ENCODE peak calls at places on chromosomes 13 and 19, in seven cellular contexts. One of them, this sample, is unnamed.

GRCh38 chr19:55626350-55626749 is 2.0 kb upstream of the ZNF784 start:
- DNase-seq in effector CD8-positive, alpha-beta T cell: peak; percentile 35
- DNase-seq in Right ventricle myocardium superior: no peak
- DNase-seq in EL: no peak
- DNase-seq in HT1080: no peak
- DNase-seq in activated CD4-positive, alpha-beta T cell treated with anti-CD3 and anti-CD28 coated beads, Interleukin-2, amount 50 U/mL, for 1 hour: peak; percentile 54
- DNase-seq in HS-27A: no peak
- DNase-seq in this sample: no peak

GRCh38 chr13:28553971-28554370 is 59.0 kb upstream of the FLT1 start:
- DNase-seq in HT1080: no peak
- DNase-seq in activated CD4-positive, alpha-beta T cell treated with anti-CD3 and anti-CD28 coated beads, Interleukin-2, amount 50 U/mL, for 1 hour: no peak
- DNase-seq in effector CD8-positive, alpha-beta T cell: no peak
- DNase-seq in HS-27A: no peak
- DNase-seq in EL: no peak
- DNase-seq in Right ventricle myocardium superior: no peak
- DNase-seq in this sample: no peak

GRCh38 chr19:32743021-32743420 is 23.5 kb downstream of the TDRD12 start:
- DNase-seq in HT1080: no peak
- DNase-seq in Right ventricle myocardium superior: no peak
- DNase-seq in HS-27A: no peak
- DNase-seq in activated CD4-positive, alpha-beta T cell treated with anti-CD3 and anti-CD28 coated beads, Interleukin-2, amount 50 U/mL, for 1 hour: no peak
- DNase-seq in effector CD8-positive, alpha-beta T cell: no peak
- DNase-seq in EL: no peak
- DNase-seq in this sample: no peak

GRCh38 chr13:99281811-99282263 is 23.7 kb upstream of the GPR18 start:
- DNase-seq in HS-27A: no peak
- DNase-seq in EL: no peak
- DNase-seq in HT1080: no peak
- DNase-seq in Right ventricle myocardium superior: peak; percentile 80
- DNase-seq in activated CD4-positive, alpha-beta T cell treated with anti-CD3 and anti-CD28 coated beads, Interleukin-2, amount 50 U/mL, for 1 hour: peak; percentile 62
- DNase-seq in effector CD8-positive, alpha-beta T cell: no peak
- DNase-seq in this sample: no peak

GRCh38 chr13:91154553-91154952 is 192.9 kb upstream of the MIR17HG start:
- DNase-seq in HT1080: no peak
- DNase-seq in EL: no peak
- DNase-seq in HS-27A: no peak
- DNase-seq in activated CD4-positive, alpha-beta T cell treated with anti-CD3 and anti-CD28 coated beads, Interleukin-2, amount 50 U/mL, for 1 hour: no peak
- DNase-seq in effector CD8-positive, alpha-beta T cell: no peak
- DNase-seq in Right ventricle myocardium superior: no peak
- DNase-seq in this sample: no peak

GRCh38 chr13:44578064-44578394 is 1.9 kb upstream of the TSC22D1 start:
- DNase-seq in EL: no peak
- DNase-seq in HS-27A: no peak
- DNase-seq in activated CD4-positive, alpha-beta T cell treated with anti-CD3 and anti-CD28 coated beads, Interleukin-2, amount 50 U/mL, for 1 hour: no peak
- DNase-seq in HT1080: no peak
- DNase-seq in Right ventricle myocardium superior: no peak
- DNase-seq in effector CD8-positive, alpha-beta T cell: no peak
- DNase-seq in this sample: no peak

GRCh38 chr13:42758515-42758914 is 22.9 kb upstream of the FAM216B start:
- DNase-seq in HS-27A: no peak
- DNase-seq in activated CD4-positive, alpha-beta T cell treated with anti-CD3 and anti-CD28 coated beads, Interleukin-2, amount 50 U/mL, for 1 hour: no peak
- DNase-seq in HT1080: no peak
- DNase-seq in EL: no peak
- DNase-seq in Right ventricle myocardium superior: no peak
- DNase-seq in effector CD8-positive, alpha-beta T cell: no peak
- DNase-seq in this sample: no peak

GRCh38 chr13:74210693-74211393 is 76.6 kb upstream of the KLF12 start:
- DNase-seq in HT1080: peak; percentile 93
- DNase-seq in HS-27A: peak; percentile 82
- DNase-seq in Right ventricle myocardium superior: peak; percentile 37
- DNase-seq in activated CD4-positive, alpha-beta T cell treated with anti-CD3 and anti-CD28 coated beads, Interleukin-2, amount 50 U/mL, for 1 hour: no peak
- DNase-seq in EL: peak; percentile 96
- DNase-seq in effector CD8-positive, alpha-beta T cell: no peak
- DNase-seq in this sample: no peak

GRCh38 chr19:34155686-34156085 is 16.6 kb upstream of the LSM14A start:
- DNase-seq in HT1080: no peak
- DNase-seq in EL: peak; percentile 72
- DNase-seq in activated CD4-positive, alpha-beta T cell treated with anti-CD3 and anti-CD28 coated beads, Interleukin-2, amount 50 U/mL, for 1 hour: no peak
- DNase-seq in effector CD8-positive, alpha-beta T cell: no peak
- DNase-seq in HS-27A: peak; percentile 49
- DNase-seq in Right ventricle myocardium superior: no peak
- DNase-seq in this sample: no peak

GRCh38 chr19:3003046-3003445 is 25.7 kb downstream of the TLE6 start:
- DNase-seq in EL: no peak
- DNase-seq in activated CD4-positive, alpha-beta T cell treated with anti-CD3 and anti-CD28 coated beads, Interleukin-2, amount 50 U/mL, for 1 hour: no peak
- DNase-seq in Right ventricle myocardium superior: no peak
- DNase-seq in HT1080: no peak
- DNase-seq in effector CD8-positive, alpha-beta T cell: no peak
- DNase-seq in HS-27A: no peak
- DNase-seq in this sample: no peak

GRCh38 chr13:92136449-92137180 is 738.2 kb downstream of the GPC5 start:
- DNase-seq in Right ventricle myocardium superior: no peak
- DNase-seq in EL: no peak
- DNase-seq in HT1080: peak; percentile 32
- DNase-seq in activated CD4-positive, alpha-beta T cell treated with anti-CD3 and anti-CD28 coated beads, Interleukin-2, amount 50 U/mL, for 1 hour: no peak
- DNase-seq in HS-27A: no peak
- DNase-seq in effector CD8-positive, alpha-beta T cell: no peak
- DNase-seq in this sample: no peak

GRCh38 chr13:99433543-99434075 is 67.7 kb upstream of the TM9SF2 start:
- DNase-seq in effector CD8-positive, alpha-beta T cell: no peak
- DNase-seq in HS-27A: no peak
- DNase-seq in HT1080: no peak
- DNase-seq in Right ventricle myocardium superior: no peak
- DNase-seq in activated CD4-positive, alpha-beta T cell treated with anti-CD3 and anti-CD28 coated beads, Interleukin-2, amount 50 U/mL, for 1 hour: no peak
- DNase-seq in EL: no peak
- DNase-seq in this sample: no peak

GRCh38 chr19:55348317-55349034 is 6.0 kb downstream of the COX6B2 start:
- DNase-seq in activated CD4-positive, alpha-beta T cell treated with anti-CD3 and anti-CD28 coated beads, Interleukin-2, amount 50 U/mL, for 1 hour: no peak
- DNase-seq in effector CD8-positive, alpha-beta T cell: no peak
- DNase-seq in EL: no peak
- DNase-seq in HS-27A: no peak
- DNase-seq in Right ventricle myocardium superior: no peak
- DNase-seq in HT1080: no peak
- DNase-seq in this sample: no peak

GRCh38 chr19:10677796-10678195 is 23.4 kb upstream of the QTRT1 start:
- DNase-seq in activated CD4-positive, alpha-beta T cell treated with anti-CD3 and anti-CD28 coated beads, Interleukin-2, amount 50 U/mL, for 1 hour: no peak
- DNase-seq in Right ventricle myocardium superior: no peak
- DNase-seq in HS-27A: no peak
- DNase-seq in EL: no peak
- DNase-seq in effector CD8-positive, alpha-beta T cell: no peak
- DNase-seq in HT1080: no peak
- DNase-seq in this sample: no peak

GRCh38 chr13:72259528-72259927 is 392.5 kb upstream of the DACH1 start:
- DNase-seq in EL: no peak
- DNase-seq in Right ventricle myocardium superior: no peak
- DNase-seq in effector CD8-positive, alpha-beta T cell: no peak
- DNase-seq in HS-27A: no peak
- DNase-seq in activated CD4-positive, alpha-beta T cell treated with anti-CD3 and anti-CD28 coated beads, Interleukin-2, amount 50 U/mL, for 1 hour: no peak
- DNase-seq in HT1080: no peak
- DNase-seq in this sample: no peak

GRCh38 chr19:10189631-10190425 is 4.9 kb downstream of the DNMT1 start:
- DNase-seq in effector CD8-positive, alpha-beta T cell: no peak
- DNase-seq in HS-27A: no peak
- DNase-seq in activated CD4-positive, alpha-beta T cell treated with anti-CD3 and anti-CD28 coated beads, Interleukin-2, amount 50 U/mL, for 1 hour: no peak
- DNase-seq in HT1080: no peak
- DNase-seq in EL: no peak
- DNase-seq in Right ventricle myocardium superior: no peak
- DNase-seq in this sample: no peak

GRCh38 chr19:40741527-40742390 is 8.5 kb downstream of the ACTMAP start:
- DNase-seq in HS-27A: no peak
- DNase-seq in effector CD8-positive, alpha-beta T cell: no peak
- DNase-seq in EL: no peak
- DNase-seq in Right ventricle myocardium superior: peak; percentile 35
- DNase-seq in activated CD4-positive, alpha-beta T cell treated with anti-CD3 and anti-CD28 coated beads, Interleukin-2, amount 50 U/mL, for 1 hour: no peak
- DNase-seq in HT1080: no peak
- DNase-seq in this sample: no peak

GRCh38 chr19:16628984-16629691 is 1.1 kb upstream of the MED26 start:
- DNase-seq in effector CD8-positive, alpha-beta T cell: no peak
- DNase-seq in Right ventricle myocardium superior: peak; percentile 52
- DNase-seq in EL: peak; percentile 31
- DNase-seq in HT1080: peak; percentile 14
- DNase-seq in HS-27A: no peak
- DNase-seq in activated CD4-positive, alpha-beta T cell treated with anti-CD3 and anti-CD28 coated beads, Interleukin-2, amount 50 U/mL, for 1 hour: no peak
- DNase-seq in this sample: peak; percentile 44

GRCh38 chr19:13794388-13794751 is 873 bp upstream of the ZSWIM4 start:
- DNase-seq in EL: peak; percentile 97
- DNase-seq in HT1080: peak; percentile 84
- DNase-seq in effector CD8-positive, alpha-beta T cell: no peak
- DNase-seq in Right ventricle myocardium superior: peak; percentile 85
- DNase-seq in HS-27A: peak; percentile 89
- DNase-seq in activated CD4-positive, alpha-beta T cell treated with anti-CD3 and anti-CD28 coated beads, Interleukin-2, amount 50 U/mL, for 1 hour: no peak
- DNase-seq in this sample: no peak

GRCh38 chr13:113836917-113837553 is 26.8 kb downstream of the GAS6 start:
- DNase-seq in Right ventricle myocardium superior: peak; percentile 78
- DNase-seq in HT1080: peak; percentile 90
- DNase-seq in EL: peak; percentile 78
- DNase-seq in HS-27A: no peak
- DNase-seq in effector CD8-positive, alpha-beta T cell: no peak
- DNase-seq in activated CD4-positive, alpha-beta T cell treated with anti-CD3 and anti-CD28 coated beads, Interleukin-2, amount 50 U/mL, for 1 hour: no peak
- DNase-seq in this sample: no peak

GRCh38 chr19:5479958-5480357 is 24.7 kb downstream of the ZNRF4 start:
- DNase-seq in EL: no peak
- DNase-seq in HS-27A: no peak
- DNase-seq in HT1080: no peak
- DNase-seq in effector CD8-positive, alpha-beta T cell: no peak
- DNase-seq in activated CD4-positive, alpha-beta T cell treated with anti-CD3 and anti-CD28 coated beads, Interleukin-2, amount 50 U/mL, for 1 hour: no peak
- DNase-seq in Right ventricle myocardium superior: no peak
- DNase-seq in this sample: no peak

GRCh38 chr13:54513254-54513653 is 1484.6 kb downstream of the OLFM4 start:
- DNase-seq in HS-27A: no peak
- DNase-seq in HT1080: no peak
- DNase-seq in activated CD4-positive, alpha-beta T cell treated with anti-CD3 and anti-CD28 coated beads, Interleukin-2, amount 50 U/mL, for 1 hour: no peak
- DNase-seq in EL: no peak
- DNase-seq in effector CD8-positive, alpha-beta T cell: no peak
- DNase-seq in Right ventricle myocardium superior: no peak
- DNase-seq in this sample: no peak

GRCh38 chr13:94524407-94524806 is 44.9 kb upstream of the DCT start:
- DNase-seq in Right ventricle myocardium superior: no peak
- DNase-seq in HT1080: no peak
- DNase-seq in effector CD8-positive, alpha-beta T cell: no peak
- DNase-seq in activated CD4-positive, alpha-beta T cell treated with anti-CD3 and anti-CD28 coated beads, Interleukin-2, amount 50 U/mL, for 1 hour: no peak
- DNase-seq in EL: no peak
- DNase-seq in HS-27A: no peak
- DNase-seq in this sample: no peak

GRCh38 chr13:94009696-94010095 is 469.8 kb downstream of the DCT start:
- DNase-seq in HS-27A: no peak
- DNase-seq in EL: peak; percentile 49
- DNase-seq in activated CD4-positive, alpha-beta T cell treated with anti-CD3 and anti-CD28 coated beads, Interleukin-2, amount 50 U/mL, for 1 hour: no peak
- DNase-seq in effector CD8-positive, alpha-beta T cell: no peak
- DNase-seq in Right ventricle myocardium superior: no peak
- DNase-seq in HT1080: no peak
- DNase-seq in this sample: no peak

GRCh38 chr19:39845621-39846175 is 481 bp downstream of the FBL start:
- DNase-seq in Right ventricle myocardium superior: no peak
- DNase-seq in HS-27A: peak; percentile 50
- DNase-seq in activated CD4-positive, alpha-beta T cell treated with anti-CD3 and anti-CD28 coated beads, Interleukin-2, amount 50 U/mL, for 1 hour: no peak
- DNase-seq in effector CD8-positive, alpha-beta T cell: no peak
- DNase-seq in EL: peak; percentile 36
- DNase-seq in HT1080: peak; percentile 27
- DNase-seq in this sample: no peak

GRCh38 chr13:30696278-30697176 is 38.8 kb upstream of the ALOX5AP start:
- DNase-seq in EL: peak; percentile 52
- DNase-seq in activated CD4-positive, alpha-beta T cell treated with anti-CD3 and anti-CD28 coated beads, Interleukin-2, amount 50 U/mL, for 1 hour: no peak
- DNase-seq in HS-27A: no peak
- DNase-seq in Right ventricle myocardium superior: peak; percentile 69
- DNase-seq in HT1080: peak; percentile 54
- DNase-seq in effector CD8-positive, alpha-beta T cell: no peak
- DNase-seq in this sample: no peak

GRCh38 chr19:18999896-19000620 is 33.3 kb downstream of the SUGP2 start:
- DNase-seq in activated CD4-positive, alpha-beta T cell treated with anti-CD3 and anti-CD28 coated beads, Interleukin-2, amount 50 U/mL, for 1 hour: no peak
- DNase-seq in HT1080: no peak
- DNase-seq in EL: no peak
- DNase-seq in Right ventricle myocardium superior: peak; percentile 8
- DNase-seq in effector CD8-positive, alpha-beta T cell: no peak
- DNase-seq in HS-27A: no peak
- DNase-seq in this sample: no peak

GRCh38 chr13:111917086-111917485 is 149.9 kb upstream of the SOX1 start:
- DNase-seq in Right ventricle myocardium superior: no peak
- DNase-seq in effector CD8-positive, alpha-beta T cell: no peak
- DNase-seq in HT1080: no peak
- DNase-seq in EL: no peak
- DNase-seq in activated CD4-positive, alpha-beta T cell treated with anti-CD3 and anti-CD28 coated beads, Interleukin-2, amount 50 U/mL, for 1 hour: no peak
- DNase-seq in HS-27A: no peak
- DNase-seq in this sample: no peak

GRCh38 chr19:10112037-10112751 is 701 bp downstream of the P2RY11 start:
- DNase-seq in activated CD4-positive, alpha-beta T cell treated with anti-CD3 and anti-CD28 coated beads, Interleukin-2, amount 50 U/mL, for 1 hour: peak; percentile 43
- DNase-seq in effector CD8-positive, alpha-beta T cell: no peak
- DNase-seq in EL: peak; percentile 63
- DNase-seq in HS-27A: no peak
- DNase-seq in HT1080: no peak
- DNase-seq in Right ventricle myocardium superior: no peak
- DNase-seq in this sample: no peak

GRCh38 chr19:44988896-44989563 is 12.2 kb upstream of the RELB start:
- DNase-seq in Right ventricle myocardium superior: peak; percentile 74
- DNase-seq in HS-27A: peak; percentile 22
- DNase-seq in EL: peak; percentile 64
- DNase-seq in HT1080: peak; percentile 43
- DNase-seq in effector CD8-positive, alpha-beta T cell: peak; percentile 42
- DNase-seq in activated CD4-positive, alpha-beta T cell treated with anti-CD3 and anti-CD28 coated beads, Interleukin-2, amount 50 U/mL, for 1 hour: peak; percentile 70
- DNase-seq in this sample: peak; percentile 77

GRCh38 chr13:19955873-19956559 is 2.5 kb upstream of the ZMYM2 start:
- DNase-seq in HS-27A: no peak
- DNase-seq in Right ventricle myocardium superior: no peak
- DNase-seq in effector CD8-positive, alpha-beta T cell: no peak
- DNase-seq in activated CD4-positive, alpha-beta T cell treated with anti-CD3 and anti-CD28 coated beads, Interleukin-2, amount 50 U/mL, for 1 hour: no peak
- DNase-seq in HT1080: no peak
- DNase-seq in EL: no peak
- DNase-seq in this sample: no peak

GRCh38 chr19:11736696-11737095 is 2.0 kb downstream of the ZNF823 start:
- DNase-seq in HT1080: no peak
- DNase-seq in effector CD8-positive, alpha-beta T cell: no peak
- DNase-seq in activated CD4-positive, alpha-beta T cell treated with anti-CD3 and anti-CD28 coated beads, Interleukin-2, amount 50 U/mL, for 1 hour: no peak
- DNase-seq in HS-27A: no peak
- DNase-seq in Right ventricle myocardium superior: peak; percentile 42
- DNase-seq in EL: peak; percentile 85
- DNase-seq in this sample: peak; percentile 50

GRCh38 chr19:42374826-42375376 is 15.2 kb downstream of the CNFN start:
- DNase-seq in HS-27A: no peak
- DNase-seq in activated CD4-positive, alpha-beta T cell treated with anti-CD3 and anti-CD28 coated beads, Interleukin-2, amount 50 U/mL, for 1 hour: no peak
- DNase-seq in Right ventricle myocardium superior: no peak
- DNase-seq in HT1080: no peak
- DNase-seq in EL: no peak
- DNase-seq in effector CD8-positive, alpha-beta T cell: no peak
- DNase-seq in this sample: no peak

GRCh38 chr13:23657056-23657455 is 86.8 kb downstream of the TNFRSF19 start:
- DNase-seq in EL: no peak
- DNase-seq in activated CD4-positive, alpha-beta T cell treated with anti-CD3 and anti-CD28 coated beads, Interleukin-2, amount 50 U/mL, for 1 hour: no peak
- DNase-seq in Right ventricle myocardium superior: no peak
- DNase-seq in HT1080: no peak
- DNase-seq in effector CD8-positive, alpha-beta T cell: no peak
- DNase-seq in HS-27A: no peak
- DNase-seq in this sample: no peak

GRCh38 chr13:38804536-38804935 is 117.7 kb downstream of the FREM2 start:
- DNase-seq in Right ventricle myocardium superior: no peak
- DNase-seq in activated CD4-positive, alpha-beta T cell treated with anti-CD3 and anti-CD28 coated beads, Interleukin-2, amount 50 U/mL, for 1 hour: no peak
- DNase-seq in EL: no peak
- DNase-seq in effector CD8-positive, alpha-beta T cell: no peak
- DNase-seq in HT1080: peak; percentile 86
- DNase-seq in HS-27A: no peak
- DNase-seq in this sample: no peak

GRCh38 chr13:85298387-85298924 is 500.8 kb downstream of the SLITRK6 start:
- DNase-seq in EL: no peak
- DNase-seq in Right ventricle myocardium superior: no peak
- DNase-seq in activated CD4-positive, alpha-beta T cell treated with anti-CD3 and anti-CD28 coated beads, Interleukin-2, amount 50 U/mL, for 1 hour: no peak
- DNase-seq in HT1080: no peak
- DNase-seq in effector CD8-positive, alpha-beta T cell: no peak
- DNase-seq in HS-27A: no peak
- DNase-seq in this sample: no peak

GRCh38 chr19:11410682-11411081 is 8.4 kb downstream of the RGL3 start:
- DNase-seq in HS-27A: peak; percentile 46
- DNase-seq in EL: peak; percentile 74
- DNase-seq in effector CD8-positive, alpha-beta T cell: no peak
- DNase-seq in activated CD4-positive, alpha-beta T cell treated with anti-CD3 and anti-CD28 coated beads, Interleukin-2, amount 50 U/mL, for 1 hour: no peak
- DNase-seq in Right ventricle myocardium superior: no peak
- DNase-seq in HT1080: peak; percentile 63
- DNase-seq in this sample: no peak